ENCODE peak calls at places on chromosomes 1 and 21, in six cellular contexts. E is tibial artery, H is psoas muscle, B is DND-41, R is fibroblast of pulmonary artery, K is endothelial cell of umbilical vein. V is an unnamed sample.

GRCh38 chr1:107004421-107004820 is 52.1 kb upstream of the PRMT6 start:
- DNase-seq in E (no peak), H (no peak), B (no peak), R (peak; percentile 7), K (no peak), V (no peak)

GRCh38 chr1:31198150-31198549 is 41.5 kb downstream of the NKAIN1 start:
- DNase-seq in E (no peak), H (no peak), B (no peak), R (no peak), K (no peak), V (no peak)

GRCh38 chr1:86965827-86966182 is 51.4 kb downstream of the HS2ST1 start:
- DNase-seq in E (no peak), H (no peak), B (no peak), R (no peak), K (no peak), V (no peak)

GRCh38 chr1:64147759-64148158 is 55.7 kb upstream of the UBE2U start:
- DNase-seq in E (no peak), H (no peak), B (no peak), R (peak; percentile 21), K (no peak), V (no peak)

GRCh38 chr1:199690520-199690919 is 337.0 kb upstream of the NR5A2 start:
- DNase-seq in E (no peak), H (no peak), B (no peak), R (no peak), K (no peak), V (no peak)

GRCh38 chr1:230191079-230191478 is 124.0 kb downstream of the GALNT2 start:
- DNase-seq in E (peak; percentile 90), H (no peak), B (no peak), R (peak; percentile 89), K (peak; percentile 83), V (peak; percentile 60)

GRCh38 chr1:38256072-38256471 is 209.5 kb upstream of the POU3F1 start:
- DNase-seq in E (no peak), H (no peak), B (no peak), R (no peak), K (no peak), V (no peak)

GRCh38 chr1:51839094-51839493 is 39.4 kb downstream of the NRDC start:
- DNase-seq in E (no peak), H (no peak), B (no peak), R (no peak), K (no peak), V (no peak)

GRCh38 chr1:32775640-32776337 is 41.4 kb downstream of the YARS1 start:
- DNase-seq in E (no peak), H (no peak), B (no peak), R (no peak), K (peak; percentile 36), V (no peak)

GRCh38 chr21:36096398-36097290 is 26.8 kb downstream of the CBR1 start:
- DNase-seq in E (no peak), H (no peak), B (no peak), R (no peak), K (no peak), V (no peak)

GRCh38 chr1:193662030-193662429 is 475.6 kb upstream of the B3GALT2 start:
- DNase-seq in E (no peak), H (no peak), B (no peak), R (peak; percentile 45), K (no peak), V (no peak)

GRCh38 chr1:83799474-83800085 is 199.4 kb downstream of the TTLL7 start:
- DNase-seq in E (no peak), H (no peak), B (no peak), R (no peak), K (no peak), V (no peak)

GRCh38 chr1:43525995-43526394 is 4.7 kb upstream of the PTPRF start:
- DNase-seq in E (no peak), H (no peak), B (no peak), R (peak; percentile 68), K (no peak), V (no peak)

GRCh38 chr1:83641206-83641658 is 357.7 kb downstream of the TTLL7 start:
- DNase-seq in E (no peak), H (no peak), B (peak; percentile 44), R (peak; percentile 39), K (no peak), V (peak; percentile 15)

GRCh38 chr1:228956864-228957263 is 221.6 kb downstream of the RHOU start:
- DNase-seq in E (no peak), H (no peak), B (no peak), R (no peak), K (no peak), V (no peak)

GRCh38 chr1:179814513-179814838 is 63.1 kb downstream of the TOR1AIP2 start:
- DNase-seq in E (no peak), H (peak; percentile 67), B (no peak), R (no peak), K (no peak), V (no peak)

GRCh38 chr1:42165511-42166210 is 1.1 kb upstream of the GUCA2A start:
- DNase-seq in E (no peak), H (no peak), B (no peak), R (peak; percentile 43), K (peak; percentile 9), V (no peak)

GRCh38 chr1:19336543-19336942 is 24.4 kb downstream of the SLC66A1 start:
- DNase-seq in E (no peak), H (no peak), B (no peak), R (no peak), K (no peak), V (no peak)

GRCh38 chr1:35287807-35288640 is 19.5 kb downstream of the ZMYM4 start:
- DNase-seq in E (no peak), H (no peak), B (no peak), R (peak; percentile 55), K (peak; percentile 78), V (no peak)

GRCh38 chr1:182051938-182052337 is 9.6 kb downstream of the ZNF648 start:
- DNase-seq in E (no peak), H (no peak), B (no peak), R (no peak), K (no peak), V (no peak)

GRCh38 chr1:225449774-225450173 is 21.9 kb upstream of the LBR start:
- DNase-seq in E (no peak), H (no peak), B (no peak), R (no peak), K (no peak), V (no peak)

GRCh38 chr1:150902346-150902745 is 15.4 kb downstream of the CTXND2 start:
- DNase-seq in E (no peak), H (no peak), B (no peak), R (no peak), K (no peak), V (no peak)

GRCh38 chr1:90748668-90749067 is 31.6 kb upstream of the BARHL2 start:
- DNase-seq in E (no peak), H (no peak), B (no peak), R (no peak), K (no peak), V (no peak)

GRCh38 chr1:174535207-174535606 is 87.4 kb downstream of the GPR52 start:
- DNase-seq in E (no peak), H (no peak), B (no peak), R (no peak), K (no peak), V (no peak)

DNA sequence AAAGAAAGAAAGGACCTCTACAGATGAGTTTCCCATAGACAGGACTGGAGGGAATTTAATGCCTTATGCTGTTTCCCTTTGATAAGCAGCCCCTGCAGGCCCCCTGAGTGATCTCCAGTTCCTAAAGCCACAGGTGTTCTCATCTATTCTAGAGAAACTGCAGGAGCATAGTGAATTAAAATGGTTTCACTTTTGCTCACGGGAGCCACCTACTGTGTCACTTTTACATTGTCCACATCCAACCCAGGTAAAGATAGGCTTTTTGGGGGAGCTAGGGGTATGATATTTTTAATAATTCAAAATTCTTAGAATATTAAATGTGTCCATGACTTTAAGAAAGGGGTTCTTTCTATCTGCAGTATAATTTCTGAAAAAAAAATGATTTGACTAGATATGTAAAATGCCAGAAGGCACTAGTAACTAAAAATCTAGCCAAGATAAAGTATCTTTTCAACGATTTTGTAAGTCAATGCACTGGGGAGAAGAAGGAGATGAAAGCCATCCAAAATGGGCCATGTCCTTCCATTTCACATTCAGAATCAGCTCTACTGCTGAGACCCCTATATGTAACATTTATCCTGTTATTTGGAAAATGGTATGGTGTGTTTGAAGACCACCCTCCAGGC is 267.3 kb upstream of the DUSP10 start:
- DNase-seq in E (no peak), H (no peak), B (peak; percentile 54), R (peak; percentile 27), K (peak; percentile 12), V (no peak)
- TF ChIP-seq CTCF in E (peak; percentile 36), H (peak; percentile 44), B (peak; percentile 66), R (peak; percentile 43), K (peak; percentile 13), V (peak; percentile 5)

DNA sequence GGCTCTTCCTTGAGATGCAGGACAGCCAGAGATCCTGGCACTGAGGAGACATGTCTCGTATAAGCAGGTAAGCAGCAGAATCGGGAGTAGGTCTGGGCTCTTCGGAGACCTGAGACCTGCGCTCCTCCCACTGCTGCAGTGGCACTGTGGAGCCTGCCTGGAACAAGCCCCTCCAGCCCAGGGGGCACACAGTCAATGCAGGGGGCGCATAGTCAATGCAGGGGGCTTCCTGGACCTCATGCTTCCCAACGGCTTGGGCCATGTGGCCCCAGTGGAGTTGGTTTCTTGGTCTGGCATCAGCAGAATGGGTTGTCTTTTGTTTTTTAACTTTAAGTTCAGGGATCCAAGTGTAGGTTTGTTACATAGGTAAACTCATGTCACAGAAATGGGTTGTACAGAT is 27.9 kb upstream of the EPHA8 start:
- DNase-seq in E (no peak), H (no peak), B (no peak), R (no peak), K (no peak), V (no peak)
- TF ChIP-seq CTCF in E (no peak), H (no peak), B (no peak), R (no peak), K (no peak), V (no peak)

GRCh38 chr1:45952072-45952471 is 148.7 kb downstream of the MAST2 start:
- DNase-seq in E (no peak), H (no peak), B (no peak), R (no peak), K (no peak), V (no peak)

GRCh38 chr1:45954401-45954847 is 151.0 kb downstream of the MAST2 start:
- DNase-seq in E (peak; percentile 24), H (no peak), B (no peak), R (peak; percentile 58), K (peak; percentile 81), V (peak; percentile 64)

GRCh38 chr1:45958317-45958716 is 154.9 kb downstream of the MAST2 start:
- DNase-seq in E (no peak), H (no peak), B (no peak), R (no peak), K (no peak), V (no peak)

GRCh38 chr1:45957684-45958083 is 154.3 kb downstream of the MAST2 start:
- DNase-seq in E (no peak), H (no peak), B (no peak), R (peak; percentile 22), K (no peak), V (no peak)

DNA sequence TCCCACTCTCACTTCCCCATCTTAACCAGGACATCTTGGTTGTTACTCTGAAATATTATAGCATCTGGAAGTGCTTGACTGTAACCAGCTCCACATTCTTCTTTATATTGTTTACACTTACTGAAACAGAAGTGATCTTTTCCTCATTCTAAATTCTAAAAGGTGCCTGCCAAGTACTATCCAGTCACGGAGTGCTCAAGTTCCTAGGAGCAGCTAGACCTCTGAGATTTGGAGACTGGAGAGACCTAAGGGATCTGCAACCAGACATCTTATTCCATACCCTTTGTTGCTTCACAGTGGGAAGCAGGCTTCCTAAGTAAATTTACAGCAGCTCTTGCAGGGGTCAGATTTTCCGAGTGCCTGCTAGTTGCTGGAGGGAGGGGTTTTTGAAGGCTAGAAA is 150.5 kb downstream of the MAST2 start:
- DNase-seq in E (no peak), H (no peak), B (no peak), R (no peak), K (no peak), V (no peak)
- TF ChIP-seq CTCF in E (no peak), H (no peak), B (no peak), R (no peak), K (no peak), V (no peak)

GRCh38 chr21:46110499-46111192 is 12.7 kb downstream of the COL6A2 start:
- DNase-seq in E (peak; percentile 58), H (peak; percentile 25), B (no peak), R (no peak), K (no peak), V (no peak)
- TF ChIP-seq CTCF in E (peak; percentile 24), H (no peak), B (no peak), R (no peak), K (no peak), V (no peak)